ENCODE peak calls at places on chromosomes 7 and 10, in six cellular contexts. P is upper lobe of left lung, N is lung, J is HepG2, L is tibial artery, H is heart left ventricle. B is an unnamed sample.

GRCh38 chr10:32056136-32057040 is at the start of gene KIF5B:
- DNase-seq in P (peak; percentile 98), J (peak; percentile 74), L (peak; percentile 81), H (peak; percentile 90), N (peak; percentile 87), B (peak; percentile 89)

GRCh38 chr10:131788386-131788785 is 112.4 kb upstream of the PPP2R2D start:
- DNase-seq in J (no peak), P (no peak), L (no peak), H (no peak), N (no peak), B (no peak)

GRCh38 chr10:86757110-86757790 is 831 bp downstream of the BMPR1A start:
- DNase-seq in H (peak; percentile 48), P (no peak), J (peak; percentile 62), L (peak; percentile 38), N (peak; percentile 32), B (peak; percentile 60)

GRCh38 chr7:336810-337566 is 47.0 kb downstream of the FOXL3 start:
- DNase-seq in N (no peak), P (peak; percentile 55), L (no peak), J (no peak), H (no peak), B (no peak)

GRCh38 chr10:11345224-11346054 is 266.0 kb downstream of the USP6NL start:
- DNase-seq in P (no peak), L (no peak), N (peak; percentile 73), H (no peak), J (peak; percentile 4), B (no peak)

GRCh38 chr7:46705416-46706255 is 784.6 kb upstream of the IGFBP3 start:
- DNase-seq in N (no peak), P (no peak), H (no peak), J (no peak), L (no peak), B (no peak)

GRCh38 chr10:44183667-44184632 is 200.9 kb downstream of the CXCL12 start:
- DNase-seq in N (peak; percentile 22), J (no peak), H (no peak), P (no peak), L (no peak), B (no peak)

GRCh38 chr7:34133983-34134782 is 228.8 kb downstream of the BMPER start:
- DNase-seq in P (no peak), N (peak; percentile 55), H (peak; percentile 47), L (peak; percentile 61), J (peak; percentile 18), B (peak; percentile 64)

DNA sequence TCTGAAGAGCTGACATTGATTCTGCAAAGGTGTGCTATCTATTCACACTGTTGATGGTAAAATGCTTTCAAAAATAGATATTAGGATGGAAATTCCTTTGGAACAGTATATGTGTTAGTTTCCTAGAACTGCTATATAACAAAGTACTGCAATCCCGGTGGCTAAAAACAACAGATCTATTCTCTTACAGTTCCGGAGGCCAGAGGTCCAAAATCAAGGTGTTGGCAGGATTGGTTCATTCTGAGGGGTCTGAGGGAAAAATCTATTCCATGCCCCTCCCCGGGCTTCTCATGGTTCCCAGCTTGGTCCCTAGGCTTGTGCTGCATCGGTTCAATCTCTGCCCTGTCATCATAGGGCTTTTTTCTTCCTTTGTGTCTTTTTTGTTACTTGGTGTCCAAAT is 79.9 kb downstream of the ADD3 start:
- DNase-seq in H (no peak), P (no peak), L (no peak), J (no peak), N (no peak), B (no peak)
- H3K4me1 ChIP-seq in H (peaks cover 68% of the 10 kb centered on the region), P (peaks cover 29% of the 10 kb centered on the region), L (no peaks in the 10 kb centered on the region), J (peaks cover 29% of the 10 kb centered on the region), N (peaks cover 2% of the 10 kb centered on the region), B (no peaks in the 10 kb centered on the region)

GRCh38 chr7:54792383-54792782 is 33.4 kb upstream of the SEC61G start:
- DNase-seq in P (peak; percentile 45), H (no peak), L (no peak), N (no peak), J (no peak), B (no peak)
- H3K4me3 ChIP-seq in P (no peak overlapping the region), H (no peak overlapping the region), L (no peak overlapping the region), N (no peak overlapping the region), J (no peak overlapping the region), B (no peak overlapping the region)

GRCh38 chr10:114370993-114371392 is 33.3 kb downstream of the AFAP1L2 start:
- DNase-seq in H (no peak), N (no peak), J (no peak), L (no peak), P (no peak), B (no peak)
- H3K4me1 ChIP-seq in H (peaks cover 7% of the 10 kb centered on the region), N (peaks cover 5% of the 10 kb centered on the region), J (no peaks in the 10 kb centered on the region), L (no peaks in the 10 kb centered on the region), P (no peaks in the 10 kb centered on the region), B (peaks cover 3% of the 10 kb centered on the region)

GRCh38 chr7:90229728-90230127 is 15.2 kb upstream of the CFAP69 start:
- DNase-seq in L (no peak), N (no peak), J (no peak), H (no peak), P (no peak), B (no peak)

GRCh38 chr7:90232440-90232839 is 12.5 kb upstream of the CFAP69 start:
- DNase-seq in N (no peak), J (no peak), L (no peak), H (no peak), P (no peak), B (no peak)

GRCh38 chr7:90230834-90231233 is 14.1 kb upstream of the CFAP69 start:
- DNase-seq in H (no peak), P (no peak), J (no peak), N (no peak), L (no peak), B (no peak)

GRCh38 chr7:90233569-90233968 is 11.4 kb upstream of the CFAP69 start:
- DNase-seq in N (no peak), L (no peak), J (no peak), P (no peak), H (no peak), B (no peak)

GRCh38 chr7:90231304-90231703 is 13.7 kb upstream of the CFAP69 start:
- DNase-seq in N (no peak), J (no peak), L (no peak), H (no peak), P (no peak), B (no peak)
- H3K4me3 ChIP-seq in N (no peak overlapping the region), J (no peak overlapping the region), L (no peak overlapping the region), H (no peak overlapping the region), P (no peak overlapping the region), B (no peak overlapping the region)

GRCh38 chr10:74189999-74190421 is 39.0 kb downstream of the ADK start:
- DNase-seq in N (peak; percentile 51), H (no peak), P (no peak), L (no peak), J (peak; percentile 69), B (no peak)
- H3K4me1 ChIP-seq in N (no peaks in the 10 kb centered on the region), H (peaks cover 18% of the 10 kb centered on the region), P (peaks cover 20% of the 10 kb centered on the region), L (no peaks in the 10 kb centered on the region), J (peaks cover 55% of the 10 kb centered on the region), B (no peaks in the 10 kb centered on the region)

GRCh38 chr7:36623247-36623646 is 101.0 kb downstream of the AOAH start:
- DNase-seq in H (no peak), L (no peak), P (no peak), N (no peak), J (no peak), B (no peak)
- H3K4me3 ChIP-seq in H (no peak overlapping the region), L (no peak overlapping the region), P (no peak overlapping the region), N (no peak overlapping the region), J (no peak overlapping the region), B (no peak overlapping the region)

GRCh38 chr10:88975377-88975720 is 15.2 kb upstream of the FAS start:
- DNase-seq in N (no peak), J (no peak), L (no peak), H (no peak), P (no peak), B (no peak)
- H3K4me1 ChIP-seq in N (peaks cover 4% of the 10 kb centered on the region), J (peaks cover 17% of the 10 kb centered on the region), L (no peaks in the 10 kb centered on the region), H (peaks cover 36% of the 10 kb centered on the region), P (peaks cover 20% of the 10 kb centered on the region), B (peaks cover 22% of the 10 kb centered on the region)

GRCh38 chr7:122833888-122834570 is 52.2 kb downstream of the CADPS2 start:
- DNase-seq in L (no peak), N (no peak), J (no peak), H (no peak), P (no peak), B (no peak)
- H3K4me3 ChIP-seq in L (no peak overlapping the region), N (no peak overlapping the region), J (peak overlapping the region; percentile 33), H (no peak overlapping the region), P (peak overlapping the region; percentile 38), B (no peak overlapping the region)

DNA sequence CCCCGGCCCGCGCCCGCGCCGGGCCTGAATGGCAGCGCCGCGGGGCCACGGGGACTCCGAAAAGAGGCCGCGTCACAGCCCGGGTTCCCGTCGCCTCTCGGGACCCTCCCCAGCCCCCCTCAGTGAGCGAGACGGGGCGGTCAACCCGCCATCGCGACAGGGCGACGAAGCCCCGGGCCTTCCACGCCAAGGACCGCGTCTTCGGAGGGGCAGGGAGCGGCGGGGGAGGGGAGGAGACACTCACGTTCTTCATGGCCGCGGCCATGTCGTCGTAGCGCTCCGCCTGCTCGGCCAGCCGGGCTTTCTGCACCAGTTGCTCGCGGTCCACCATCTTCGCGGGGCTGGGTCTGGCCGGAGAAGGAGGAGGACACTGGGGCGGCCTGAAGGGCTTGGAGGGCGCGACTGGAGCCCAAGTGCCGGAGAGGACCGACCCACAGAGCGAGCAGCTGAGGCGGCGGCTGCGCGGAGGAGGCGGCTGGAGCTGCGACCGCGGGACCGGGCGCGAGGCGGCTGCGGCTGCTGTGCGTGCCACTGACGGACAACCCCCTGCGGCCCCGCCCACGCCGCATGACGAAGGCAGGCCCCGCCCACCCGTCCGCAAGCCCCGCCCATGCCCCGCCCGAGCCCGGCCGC is at the start of gene YWHAG:
- DNase-seq in J (peak; percentile 57), H (peak; percentile 90), N (peak; percentile 87), L (peak; percentile 84), P (peak; percentile 99), B (no peak)
- H3K4me1 ChIP-seq in J (peaks cover 49% of the 10 kb centered on the region), H (peaks cover 56% of the 10 kb centered on the region), N (peaks cover 9% of the 10 kb centered on the region), L (no peaks in the 10 kb centered on the region), P (peaks cover 51% of the 10 kb centered on the region), B (no peaks in the 10 kb centered on the region)